ENCODE peak calls at places on chromosomes 7 and 10, in five cellular contexts. O is IMR-90, S is K562, K is GM12878, J is SK-N-SH. P is an unnamed sample.
A peak's percentile ranks its signal among the peaks of the same experiment; 100 is the strongest.

GRCh38 chr7:5086256-5086655 is 40.6 kb downstream of the RBAK start:
- DNase-seq in O (no peak), S (no peak), K (no peak), J (no peak), P (no peak)

GRCh38 chr7:134737561-134738353 is 41.7 kb upstream of the CALD1 start:
- DNase-seq in O (peak; percentile 83), S (no peak), K (peak; percentile 36), J (no peak), P (no peak)

GRCh38 chr7:143068446-143068845 is 16.3 kb downstream of the OR6V1 start:
- DNase-seq in O (no peak), S (no peak), K (no peak), J (no peak), P (no peak)

GRCh38 chr10:110460111-110460809 is 37.4 kb upstream of the DUSP5 start:
- DNase-seq in O (peak; percentile 34), S (no peak), K (no peak), J (peak; percentile 80), P (no peak)

GRCh38 chr7:103637080-103637479 is 191.1 kb upstream of the SLC26A5 start:
- DNase-seq in O (peak; percentile 97), S (no peak), K (no peak), J (no peak), P (peak; percentile 17)

GRCh38 chr7:151982806-151983205 is 26.6 kb downstream of the GALNTL5 start:
- DNase-seq in O (no peak), S (no peak), K (no peak), J (no peak), P (no peak)

GRCh38 chr7:28996836-28997235 is 38.7 kb upstream of the TRIL start:
- DNase-seq in O (no peak), S (no peak), K (no peak), J (no peak), P (no peak)

GRCh38 chr10:36446873-36447272 is 678.5 kb upstream of the ANKRD30A start:
- DNase-seq in O (no peak), S (no peak), K (no peak), J (peak; percentile 58), P (no peak)

GRCh38 chr10:120671491-120671890 is 179.7 kb upstream of the WDR11 start:
- DNase-seq in O (no peak), S (no peak), K (no peak), J (no peak), P (no peak)

GRCh38 chr7:135980665-135981180 is 3.6 kb upstream of the MTPN start:
- DNase-seq in O (peak; percentile 39), S (no peak), K (peak; percentile 95), J (no peak), P (no peak)

GRCh38 chr7:20329389-20330175 is 1.1 kb upstream of the ITGB8 start:
- DNase-seq in O (peak; percentile 71), S (peak; percentile 30), K (peak; percentile 76), J (peak; percentile 86), P (peak; percentile 82)

GRCh38 chr10:61617586-61617985 is 45.1 kb upstream of the CABCOCO1 start:
- DNase-seq in O (no peak), S (no peak), K (no peak), J (no peak), P (no peak)
- TF ChIP-seq RCOR1 in O (no peak), S (no peak), K (no peak), J (no peak), P (no peak)

GRCh38 chr10:78251041-78251434 is 217.4 kb downstream of the RPS24 start:
- DNase-seq in O (no peak), S (no peak), K (no peak), J (no peak), P (no peak)

GRCh38 chr10:78255796-78256638 is 222.4 kb downstream of the RPS24 start:
- DNase-seq in O (peak; percentile 99), S (peak; percentile 57), K (no peak), J (no peak), P (peak; percentile 97)

GRCh38 chr10:78255214-78255613 is 221.6 kb downstream of the RPS24 start:
- DNase-seq in O (peak; percentile 56), S (no peak), K (no peak), J (no peak), P (no peak)

GRCh38 chr10:78254013-78254412 is 220.3 kb downstream of the RPS24 start:
- DNase-seq in O (peak; percentile 30), S (no peak), K (no peak), J (no peak), P (no peak)

GRCh38 chr10:78253072-78253853 is 219.6 kb downstream of the RPS24 start:
- DNase-seq in O (no peak), S (no peak), K (no peak), J (no peak), P (no peak)
- TF ChIP-seq RCOR1 in O (no peak), S (no peak), K (no peak), J (no peak), P (no peak)

DNA sequence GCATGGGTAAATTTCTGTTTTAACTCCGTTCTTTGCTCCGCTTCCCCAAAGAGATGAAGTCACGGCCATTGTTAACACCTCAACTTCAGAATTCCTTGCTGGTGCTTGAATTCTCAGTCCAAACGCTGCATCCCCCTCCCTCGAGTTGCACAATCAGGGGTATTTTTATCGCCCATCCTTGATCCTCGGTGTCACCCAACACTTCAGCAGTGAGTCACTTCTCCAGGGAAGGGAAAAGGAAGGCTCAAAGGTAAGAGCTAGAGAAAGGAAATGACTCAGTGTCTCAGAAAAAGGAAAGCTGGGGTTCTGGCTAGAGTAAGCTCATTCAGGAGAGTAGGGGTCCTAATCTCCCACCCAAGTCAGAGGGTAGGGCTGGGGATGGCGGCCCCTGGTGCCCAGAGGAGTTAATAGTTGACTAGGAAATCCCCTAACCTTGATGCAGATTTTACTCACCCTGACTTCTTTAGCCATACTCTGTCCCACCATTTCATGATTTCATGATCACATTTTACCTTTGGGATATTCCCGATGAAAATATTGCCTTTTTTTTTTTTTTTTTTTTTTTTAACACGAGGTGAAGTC is 39.8 kb upstream of the TRIM8 start:
- DNase-seq in O (peak; percentile 92), S (no peak), K (no peak), J (no peak), P (peak; percentile 76)
- TF ChIP-seq RCOR1 in O (peak; percentile 41), S (no peak), K (no peak), J (no peak), P (no peak)

DNA sequence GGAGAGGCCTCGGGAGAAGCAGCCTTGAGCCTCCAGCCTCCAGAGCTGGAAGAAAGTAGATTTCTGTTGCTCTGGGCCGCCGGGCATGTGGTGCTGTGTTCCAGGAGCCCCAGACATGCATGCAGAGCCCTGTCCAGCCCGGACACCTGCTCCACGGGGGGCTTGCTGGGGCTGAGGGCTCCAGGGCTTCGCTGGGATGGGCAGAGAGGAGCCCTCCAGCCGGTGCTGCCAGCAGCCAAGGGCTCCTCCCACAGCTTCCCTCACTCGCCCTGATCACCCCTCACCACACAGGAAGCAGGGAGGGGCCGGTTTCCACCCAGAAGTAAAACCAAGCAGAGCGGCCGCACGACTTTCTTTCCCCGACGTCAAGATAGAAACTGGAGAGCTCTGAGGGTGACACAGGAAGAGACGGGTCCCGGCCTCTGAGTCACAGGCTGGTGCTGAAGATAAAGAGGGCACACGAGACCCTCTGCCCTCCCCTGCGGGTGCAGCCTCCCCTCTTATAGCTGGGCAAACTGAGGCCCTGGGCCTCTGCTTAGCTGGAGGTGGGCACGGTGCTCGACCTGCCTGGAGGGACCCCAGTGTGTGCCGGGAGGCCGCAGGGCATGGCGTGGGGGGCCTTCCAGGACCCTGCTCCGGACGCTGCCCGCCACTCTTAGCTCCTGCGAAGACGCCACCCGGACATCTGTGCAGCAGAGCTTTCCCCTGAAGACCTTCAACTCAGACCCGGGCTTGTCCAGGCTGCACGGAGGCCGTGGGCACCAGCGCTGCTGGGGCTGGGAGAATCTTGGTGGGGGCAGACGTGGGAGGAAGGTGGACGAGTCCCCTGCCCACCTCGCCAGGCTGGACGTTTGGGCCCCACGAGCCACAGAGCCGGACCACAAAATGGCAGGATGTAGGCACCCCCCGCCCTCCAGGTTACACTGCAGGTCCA is 31.1 kb downstream of the ADAP1 start:
- DNase-seq in O (peak; percentile 47), S (peak; percentile 64), K (peak; percentile 81), J (no peak), P (no peak)
- TF ChIP-seq RCOR1 in O (no peak), S (no peak), K (no peak), J (no peak), P (no peak)

GRCh38 chr10:84198206-84198915 is 4.0 kb downstream of the CDHR1 start:
- DNase-seq in O (no peak), S (no peak), K (no peak), J (no peak), P (no peak)

GRCh38 chr10:84196083-84196482 is 1.7 kb downstream of the CDHR1 start:
- DNase-seq in O (no peak), S (no peak), K (no peak), J (no peak), P (peak; percentile 28)

GRCh38 chr10:84195044-84195830 is 900 bp downstream of the CDHR1 start:
- DNase-seq in O (no peak), S (no peak), K (no peak), J (peak; percentile 47), P (no peak)

GRCh38 chr10:84197643-84198042 is 3.3 kb downstream of the CDHR1 start:
- DNase-seq in O (no peak), S (no peak), K (no peak), J (no peak), P (no peak)

GRCh38 chr10:84196941-84197340 is 2.6 kb downstream of the CDHR1 start:
- DNase-seq in O (no peak), S (no peak), K (no peak), J (no peak), P (no peak)
- TF ChIP-seq RCOR1 in O (no peak), S (no peak), K (no peak), J (no peak), P (no peak)

GRCh38 chr7:127652333-127653248 is 597 bp downstream of the SND1 start:
- DNase-seq in O (peak; percentile 62), S (no peak), K (no peak), J (no peak), P (peak; percentile 24)
- TF ChIP-seq RCOR1 in O (no peak), S (no peak), K (no peak), J (no peak), P (no peak)

GRCh38 chr7:51129527-51130472 is 186.8 kb downstream of the COBL start:
- DNase-seq in O (no peak), S (no peak), K (no peak), J (no peak), P (no peak)
- TF ChIP-seq RCOR1 in O (no peak), S (no peak), K (no peak), J (no peak), P (no peak)

DNA sequence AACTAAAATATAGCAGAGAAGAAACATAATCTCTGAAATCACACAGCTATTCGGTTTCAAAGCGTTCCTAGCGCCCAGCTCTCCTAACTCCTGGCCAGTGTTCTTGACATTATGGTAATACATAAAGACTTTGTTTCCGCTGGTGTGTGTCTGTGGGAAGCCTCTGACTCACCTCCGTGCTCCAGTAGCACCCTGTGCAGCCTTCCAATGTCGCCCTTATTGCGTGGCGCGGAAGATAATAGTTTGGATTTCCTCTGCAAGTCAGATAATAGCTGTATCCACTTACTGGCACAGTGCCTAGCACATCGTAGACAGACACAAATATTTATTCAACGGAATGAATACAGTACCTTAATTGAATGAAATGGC is 570 bp downstream of the BMS1 start:
- DNase-seq in O (peak; percentile 74), S (no peak), K (no peak), J (no peak), P (peak; percentile 28)
- TF ChIP-seq RCOR1 in O (no peak), S (no peak), K (no peak), J (no peak), P (no peak)

DNA sequence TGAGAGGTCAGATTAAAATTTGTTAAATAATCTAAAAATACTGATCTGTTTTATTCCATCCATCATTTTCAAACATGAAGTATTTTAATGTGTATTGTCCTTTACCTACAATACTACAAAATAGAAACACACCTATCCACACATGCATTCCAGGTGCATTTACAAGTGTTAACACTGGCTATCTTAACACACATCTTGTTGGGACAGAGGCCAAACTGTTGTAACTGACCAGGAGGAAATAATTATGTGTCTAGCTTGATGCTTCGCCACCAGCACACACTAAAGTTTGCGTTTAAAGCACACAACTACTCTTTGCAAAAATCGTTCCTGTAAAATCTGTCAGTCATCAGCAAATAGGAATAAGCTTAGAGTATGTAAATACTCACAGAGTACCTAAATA is 2.8 kb downstream of the PANK1 start:
- DNase-seq in O (no peak), S (no peak), K (no peak), J (no peak), P (no peak)
- TF ChIP-seq RCOR1 in O (no peak), S (no peak), K (no peak), J (no peak), P (no peak)